ENCODE peak calls at places on chromosomes 3 and 15, in four cellular contexts. Y is GM12878, P is IMR-90, F is K562. V is an unnamed sample.

GRCh38 chr3:179506792-179507191 is 55.5 kb upstream of the GNB4 start:
- DNase-seq in P (no peak), Y (no peak), F (no peak), V (no peak)

GRCh38 chr3:144244662-144245061 is 273.0 kb downstream of the DIPK2A start:
- DNase-seq in Y (no peak), P (no peak), F (no peak), V (no peak)

GRCh38 chr3:69250014-69250413 is 127.6 kb upstream of the LMOD3 start:
- DNase-seq in P (no peak), Y (no peak), F (no peak), V (peak)

GRCh38 chr3:48466386-48467109 is 20.0 kb downstream of the ATRIP start:
- DNase-seq in Y (no peak), P (no peak), F (no peak), V (no peak)

GRCh38 chr3:12557472-12558105 is 702 bp downstream of the MKRN2 start:
- DNase-seq in P (peak), Y (no peak), F (peak), V (no peak)

GRCh38 chr15:74682954-74683353 is 12.9 kb downstream of the EDC3 start:
- DNase-seq in Y (no peak), P (no peak), F (no peak), V (no peak)

GRCh38 chr15:57640935-57641682 is 49.4 kb downstream of the MYZAP start:
- DNase-seq in Y (no peak), P (peak), F (peak), V (no peak)

GRCh38 chr15:58423858-58424608 is 7.8 kb upstream of the LIPC start:
- DNase-seq in Y (no peak), P (peak), F (no peak), V (no peak)

GRCh38 chr15:24633082-24633481 is 42.5 kb upstream of the NPAP1 start:
- DNase-seq in Y (no peak), F (no peak), P (no peak), V (no peak)

GRCh38 chr15:69082041-69082502 is 67.6 kb downstream of the NOX5 start:
- DNase-seq in F (no peak), P (peak), Y (no peak), V (no peak)

GRCh38 chr3:177358968-177359600 is 161.8 kb upstream of the TBL1XR1 start:
- DNase-seq in P (no peak), F (peak), Y (no peak), V (peak)
- TF ChIP-seq CHD1 in P (no peak), F (peak), Y (no peak), V (no peak)

GRCh38 chr3:45817788-45818523 is 21.6 kb upstream of the SLC6A20 start:
- DNase-seq in Y (no peak), P (peak), F (no peak), V (no peak)

GRCh38 chr3:45819543-45819942 is 22.4 kb downstream of the LZTFL1 start:
- DNase-seq in Y (no peak), P (peak), F (no peak), V (no peak)

GRCh38 chr3:45814322-45814721 is 18.0 kb upstream of the SLC6A20 start:
- DNase-seq in Y (no peak), P (no peak), F (no peak), V (no peak)

GRCh38 chr3:45821127-45821526 is 20.8 kb downstream of the LZTFL1 start:
- DNase-seq in Y (no peak), F (no peak), P (no peak), V (no peak)

DNA sequence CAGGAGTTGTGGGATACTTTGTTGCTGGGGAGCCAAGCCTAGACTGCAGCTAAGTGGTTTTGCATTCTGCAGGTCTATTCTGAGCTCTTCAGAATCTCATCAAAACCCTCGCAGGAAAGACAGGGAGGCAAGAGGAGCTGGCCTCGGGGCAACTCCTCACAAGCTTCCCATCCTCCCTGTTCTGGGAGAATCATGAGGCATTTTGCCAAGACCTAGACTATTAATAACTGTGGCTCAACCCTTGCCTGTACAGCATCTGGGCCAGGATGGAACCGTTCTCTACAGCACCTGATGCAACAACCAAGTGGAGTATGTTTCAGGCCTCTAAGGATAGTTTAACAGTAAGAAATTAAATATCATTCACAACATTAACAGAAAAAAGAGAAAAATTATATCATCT is 20.2 kb upstream of the SLC6A20 start:
- DNase-seq in Y (no peak), P (peak), F (no peak), V (no peak)
- TF ChIP-seq CHD1 in Y (no peak), P (no peak), F (no peak), V (no peak)

GRCh38 chr15:29094711-29095110 is 174.9 kb downstream of the NSMCE3 start:
- DNase-seq in P (no peak), Y (no peak), F (no peak), V (no peak)
- TF ChIP-seq CHD1 in P (no peak), Y (no peak), F (no peak), V (no peak)

GRCh38 chr15:25829075-25829474 is 34.1 kb downstream of the ATP10A start:
- DNase-seq in Y (no peak), P (peak), F (no peak), V (no peak)

GRCh38 chr15:25825215-25825614 is 37.9 kb downstream of the ATP10A start:
- DNase-seq in Y (no peak), F (no peak), P (no peak), V (no peak)

GRCh38 chr15:25832158-25832557 is 31.0 kb downstream of the ATP10A start:
- DNase-seq in P (peak), F (no peak), Y (no peak), V (no peak)

GRCh38 chr15:25830844-25831443 is 32.2 kb downstream of the ATP10A start:
- DNase-seq in P (peak), Y (no peak), F (no peak), V (no peak)
- TF ChIP-seq CHD1 in P (peak), Y (no peak), F (no peak), V (no peak)

GRCh38 chr3:146883292-146883691 is 278.1 kb upstream of the PLSCR5 start:
- DNase-seq in Y (no peak), P (no peak), F (no peak), V (no peak)
- TF ChIP-seq CHD1 in Y (no peak), P (no peak), F (no peak), V (no peak)

DNA sequence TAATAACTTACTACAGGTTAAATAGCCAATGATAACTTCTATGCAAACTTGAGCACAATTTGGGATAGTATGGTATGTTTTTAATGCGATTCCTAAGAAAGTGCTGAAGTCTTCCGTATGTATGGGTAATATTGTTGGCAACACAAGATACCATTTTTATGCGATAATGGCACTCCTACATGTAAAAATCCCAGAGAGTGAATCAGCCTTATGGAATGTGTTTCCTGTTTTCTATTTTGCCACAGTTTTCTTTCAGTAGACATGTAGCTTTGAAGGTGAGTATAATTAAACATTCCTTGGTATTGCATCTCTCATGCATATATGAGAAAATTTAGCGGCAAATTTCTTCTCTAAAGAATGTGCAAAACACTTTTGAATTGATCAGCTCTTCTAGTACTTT is 396.8 kb upstream of the AZI2 start:
- DNase-seq in F (no peak), P (no peak), Y (no peak), V (no peak)
- TF ChIP-seq CHD1 in F (no peak), P (no peak), Y (no peak), V (no peak)

GRCh38 chr3:107800705-107801104 is 277.9 kb downstream of the BBX start:
- DNase-seq in Y (no peak), P (no peak), F (no peak), V (no peak)
- TF ChIP-seq CHD1 in Y (no peak), P (no peak), F (no peak), V (no peak)

V was measured in H1.